ENCODE peak calls at places on chromosome 10, in four cellular contexts. I is PC-3, X is foreskin fibroblast, E is fibroblast of pulmonary artery. T is an unnamed sample.

GRCh38 chr10:100518761-100519241 is 860 bp downstream of the SEC31B start:
- DNase-seq in I (peak), X (peak), E (peak), T (peak)

GRCh38 chr10:86872757-86873156 is 84.7 kb downstream of the MMRN2 start:
- DNase-seq in I (no peak), X (no peak), E (peak), T (no peak)

GRCh38 chr10:48536916-48537890 is 67.7 kb downstream of the ARHGAP22 start:
- DNase-seq in I (no peak), X (no peak), E (no peak), T (no peak)

GRCh38 chr10:48656928-48657327 is 27.7 kb upstream of the WDFY4 start:
- DNase-seq in I (no peak), X (no peak), E (no peak), T (no peak)

GRCh38 chr10:84176351-84176750 is 2.8 kb downstream of the GPR15LG start:
- DNase-seq in I (no peak), X (no peak), E (no peak), T (no peak)

GRCh38 chr10:22339761-22340361 is 5.4 kb upstream of the SPAG6 start:
- DNase-seq in I (peak), X (no peak), E (peak), T (no peak)

GRCh38 chr10:82742478-82742877 is 867.5 kb downstream of the NRG3 start:
- DNase-seq in I (peak), X (peak), E (peak), T (peak)

GRCh38 chr10:133457100-133457841 is 3.5 kb downstream of the SCART1 start:
- DNase-seq in I (no peak), X (no peak), E (no peak), T (no peak)

GRCh38 chr10:122257041-122257440 is 14.1 kb upstream of the BTBD16 start:
- DNase-seq in I (no peak), X (no peak), E (no peak), T (no peak)

GRCh38 chr10:122419016-122419415 is 35.4 kb upstream of the ARMS2 start:
- DNase-seq in I (no peak), X (peak), E (no peak), T (no peak)

GRCh38 chr10:5968681-5969453 is 8.5 kb downstream of the IL15RA start:
- DNase-seq in I (no peak), X (no peak), E (no peak), T (no peak)

GRCh38 chr10:99548041-99548530 is 15.3 kb downstream of the NKX2-3 start:
- DNase-seq in I (peak), X (no peak), E (no peak), T (no peak)

GRCh38 chr10:26765549-26765948 is 68.0 kb downstream of the PDSS1 start:
- DNase-seq in I (no peak), X (no peak), E (no peak), T (no peak)

GRCh38 chr10:86964061-86964846 is 4.0 kb upstream of the ADIRF start:
- DNase-seq in I (no peak), X (no peak), E (no peak), T (no peak)

GRCh38 chr10:10780746-10781145 is 236.9 kb upstream of the CELF2 start:
- DNase-seq in I (no peak), X (no peak), E (no peak), T (no peak)

GRCh38 chr10:73246322-73246782 is 703 bp downstream of the DNAJC9 start:
- DNase-seq in I (no peak), X (no peak), E (no peak), T (no peak)

GRCh38 chr10:13806419-13806818 is 219.7 kb downstream of the PRPF18 start:
- DNase-seq in I (no peak), X (no peak), E (no peak), T (no peak)

GRCh38 chr10:84550756-84551436 is 222.5 kb downstream of the CCSER2 start:
- DNase-seq in I (no peak), X (no peak), E (no peak), T (no peak)

GRCh38 chr10:127148066-127148932 is 48.1 kb downstream of the INSYN2A start:
- DNase-seq in I (peak), X (peak), E (peak), T (peak)

GRCh38 chr10:79242620-79243152 is 104.6 kb upstream of the PPIF start:
- DNase-seq in I (peak), X (peak), E (peak), T (no peak)

GRCh38 chr10:17273403-17273802 is 45.4 kb downstream of the VIM start:
- DNase-seq in I (peak), X (peak), E (peak), T (no peak)

GRCh38 chr10:77643795-77644468 is 6.3 kb upstream of the KCNMA1 start:
- DNase-seq in I (peak), X (peak), E (peak), T (peak)

GRCh38 chr10:110495731-110496552 is 1.8 kb upstream of the DUSP5 start:
- DNase-seq in I (peak), X (peak), E (peak), T (peak)

GRCh38 chr10:24731942-24732341 is 8.3 kb upstream of the ARHGAP21 start:
- DNase-seq in I (peak), X (no peak), E (no peak), T (no peak)

GRCh38 chr10:63720072-63720537 is 198.9 kb downstream of the REEP3 start:
- DNase-seq in I (peak), X (no peak), E (peak), T (peak)

GRCh38 chr10:43390791-43391190 is 18.2 kb downstream of the HNRNPF start:
- DNase-seq in I (peak), X (no peak), E (peak), T (no peak)

GRCh38 chr10:70265032-70265689 is 18.6 kb downstream of the NPFFR1 start:
- DNase-seq in I (peak), X (no peak), E (no peak), T (no peak)

GRCh38 chr10:59131673-59132072 is 44.8 kb upstream of the PHYHIPL start:
- DNase-seq in I (no peak), X (no peak), E (no peak), T (no peak)

GRCh38 chr10:124450783-124451057 is 885 bp upstream of the NKX1-2 start:
- DNase-seq in I (no peak), X (no peak), E (no peak), T (no peak)
- H3K4me3 ChIP-seq in I (no peak), X (no peak), E (no peak), T (no peak)

GRCh38 chr10:30151581-30152389 is 92.4 kb upstream of the JCAD start:
- DNase-seq in I (peak), X (peak), E (peak), T (peak)
- TF ChIP-seq CTCF in I (no peak), X (peak), E (no peak), T (peak)

GRCh38 chr10:101830322-101831168 is 12.3 kb upstream of the OGA start:
- DNase-seq in I (peak), X (peak), E (peak), T (peak)
- H3K4me3 ChIP-seq in I (peak), X (peak), E (peak), T (peak)

DNA sequence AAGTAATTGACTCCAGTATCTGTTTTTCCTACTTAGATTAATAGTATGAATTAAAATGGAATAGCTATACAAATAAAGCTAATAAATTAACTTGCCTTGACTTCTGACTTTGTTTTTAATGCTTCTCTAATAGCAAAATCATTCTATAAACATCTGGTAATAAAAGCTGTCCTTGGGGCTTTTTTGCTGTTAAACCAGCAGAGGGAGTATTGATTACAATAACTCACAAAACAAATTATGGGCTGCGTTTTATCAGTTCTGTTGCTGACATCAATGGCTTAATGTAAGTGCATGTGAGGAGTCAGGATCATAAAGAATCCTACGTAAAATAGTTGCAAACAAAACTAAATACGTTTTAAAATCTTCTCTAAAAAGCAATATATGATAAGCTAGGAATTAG is 667.8 kb downstream of the PCDH15 start:
- DNase-seq in I (peak), X (no peak), E (no peak), T (no peak)
- TF ChIP-seq CTCF in I (peak), X (no peak), E (no peak), T (peak)

DNA sequence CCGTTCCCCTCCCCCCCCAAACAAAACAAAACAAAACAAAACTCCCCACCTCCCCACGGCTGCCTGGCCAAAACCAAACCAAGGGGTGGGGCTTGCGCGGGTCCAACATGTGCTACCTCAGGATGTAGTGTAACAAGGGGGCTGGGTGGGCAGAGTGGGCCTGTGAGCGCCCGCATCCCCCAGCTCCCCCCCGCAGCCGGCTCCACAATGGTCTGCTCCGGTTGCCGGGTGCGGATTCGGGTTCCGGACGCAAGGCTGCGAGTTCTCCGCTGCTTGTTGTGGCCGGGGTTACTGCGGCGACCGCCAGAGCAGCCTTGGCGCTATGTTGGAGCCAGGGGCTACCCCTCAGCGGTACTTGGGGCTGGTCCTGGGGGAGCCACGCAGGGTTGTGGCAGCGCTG is 4.9 kb downstream of the C10orf143 start:
- DNase-seq in I (no peak), X (no peak), E (no peak), T (no peak)
- H3K4me3 ChIP-seq in I (no peak), X (no peak), E (no peak), T (no peak)

GRCh38 chr10:131947631-131948347 is 33.9 kb downstream of the BNIP3 start:
- DNase-seq in I (peak), X (peak), E (peak), T (peak)

GRCh38 chr10:131949041-131949862 is 32.5 kb downstream of the BNIP3 start:
- DNase-seq in I (no peak), X (no peak), E (no peak), T (no peak)

GRCh38 chr10:131948501-131948900 is 33.2 kb downstream of the BNIP3 start:
- DNase-seq in I (no peak), X (no peak), E (no peak), T (no peak)

GRCh38 chr10:131946880-131947279 is 34.8 kb downstream of the BNIP3 start:
- DNase-seq in I (peak), X (no peak), E (no peak), T (no peak)

DNA sequence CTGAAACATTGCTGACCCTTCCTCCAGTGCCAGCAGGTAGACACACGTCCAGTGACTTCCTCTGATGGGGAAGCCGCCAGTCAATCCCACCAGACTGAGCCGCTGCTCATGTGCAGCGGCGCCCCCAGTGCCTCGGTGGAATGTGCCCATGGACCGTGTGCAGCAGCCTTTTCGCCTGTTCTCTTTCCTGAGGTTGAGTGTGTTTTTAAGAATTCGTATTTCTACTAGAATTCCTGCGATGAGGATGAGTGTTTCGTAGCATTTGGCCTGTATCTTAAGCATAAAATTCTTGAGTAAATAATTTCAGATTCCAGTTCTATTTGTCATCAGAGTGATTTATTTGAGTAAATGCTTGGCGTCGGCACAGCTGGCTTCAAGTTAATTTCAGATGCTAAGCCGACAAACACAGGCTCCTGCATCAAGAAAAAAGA is 35.4 kb downstream of the BNIP3 start:
- DNase-seq in I (peak), X (peak), E (peak), T (peak)
- TF ChIP-seq CTCF in I (no peak), X (no peak), E (no peak), T (no peak)

GRCh38 chr10:91800756-91801155 is 2.5 kb downstream of the TNKS2 start:
- DNase-seq in I (no peak), X (no peak), E (no peak), T (no peak)
- H3K4me3 ChIP-seq in I (peak), X (no peak), E (no peak), T (no peak)

GRCh38 chr10:97101166-97101940 is 84.4 kb downstream of the SLIT1 start:
- DNase-seq in I (no peak), X (no peak), E (no peak), T (no peak)
- TF ChIP-seq CTCF in I (no peak), X (no peak), E (no peak), T (no peak)

DNA sequence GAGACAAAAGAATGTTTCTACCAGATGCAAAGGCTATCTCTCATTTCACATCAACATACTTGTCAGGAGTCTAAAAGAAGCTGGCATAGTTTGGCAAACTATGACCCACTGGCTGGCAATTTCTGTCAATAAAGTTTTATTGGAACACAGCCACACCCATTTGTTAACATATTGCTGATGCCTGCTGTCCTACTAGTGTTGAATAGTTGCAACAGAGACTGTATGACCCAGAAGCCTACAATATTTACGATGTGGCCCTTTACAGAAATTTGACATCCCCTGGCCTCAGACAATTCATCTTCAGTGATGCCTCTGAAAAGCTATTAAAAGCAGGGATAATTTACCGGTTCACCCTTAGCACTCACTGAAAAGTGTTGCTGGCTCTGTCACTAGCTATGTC is 155.2 kb downstream of the ARID5B start:
- DNase-seq in I (peak), X (no peak), E (peak), T (no peak)
- H3K4me3 ChIP-seq in I (no peak), X (peak), E (peak), T (no peak)

T was measured in astrocyte of the cerebellum.